ENCODE peak calls at places on chromosomes 7 and 10, in six cellular contexts. Z is epithelial cell of esophagus, M is lower lobe of right lung, S is cardiac muscle cell, J is astrocyte of the spinal cord, H is ovary. N is an unnamed sample.
A peak's percentile ranks its signal among the peaks of the same experiment; 100 is the strongest.

GRCh38 chr7:149126662-149127321 is 668 bp upstream of the ZNF425 start:
- DNase-seq in H (peak; percentile 75), M (peak; percentile 82), S (peak; percentile 35), J (peak; percentile 55), Z (peak; percentile 22), N (no peak)

GRCh38 chr10:74502963-74503608 is 323.3 kb upstream of the KAT6B start:
- DNase-seq in Z (peak; percentile 53), M (no peak), H (no peak), S (no peak), J (peak; percentile 85), N (peak; percentile 55)

GRCh38 chr10:2589226-2589625 is 478.1 kb upstream of the PFKP start:
- DNase-seq in J (no peak), Z (no peak), S (no peak), M (no peak), H (no peak), N (no peak)

GRCh38 chr7:42128703-42129102 is 108.3 kb downstream of the GLI3 start:
- DNase-seq in S (no peak), M (no peak), J (peak; percentile 19), H (no peak), Z (peak; percentile 38), N (no peak)

GRCh38 chr10:101827919-101828600 is 9.8 kb upstream of the OGA start:
- DNase-seq in M (peak; percentile 19), S (no peak), J (no peak), Z (no peak), H (no peak), N (no peak)

GRCh38 chr10:104340692-104341091 is 2.4 kb upstream of the ITPRIP start:
- DNase-seq in S (no peak), H (peak; percentile 14), Z (no peak), J (no peak), M (no peak), N (no peak)

GRCh38 chr10:70296406-70296899 is 12.6 kb upstream of the NPFFR1 start:
- DNase-seq in H (peak; percentile 89), M (peak; percentile 86), J (peak; percentile 84), Z (peak; percentile 82), S (no peak), N (peak; percentile 64)

GRCh38 chr7:26663905-26664673 is 200.3 kb downstream of the SKAP2 start:
- DNase-seq in S (no peak), J (no peak), H (no peak), Z (peak; percentile 35), M (no peak), N (no peak)

GRCh38 chr10:95837368-95837776 is 70.4 kb upstream of the CC2D2B start:
- DNase-seq in Z (no peak), J (no peak), H (no peak), S (no peak), M (no peak), N (no peak)

GRCh38 chr10:5576154-5576748 is 51.5 kb downstream of the CALML3 start:
- DNase-seq in H (no peak), J (no peak), M (no peak), Z (no peak), S (no peak), N (no peak)

GRCh38 chr10:96225119-96225518 is 46.2 kb downstream of the BLNK start:
- DNase-seq in Z (peak; percentile 4), J (no peak), M (no peak), S (no peak), H (no peak), N (no peak)

GRCh38 chr10:62873866-62874265 is 57.7 kb upstream of the EGR2 start:
- DNase-seq in Z (no peak), S (no peak), J (no peak), H (no peak), M (no peak), N (no peak)

GRCh38 chr10:85612833-85613232 is 753.8 kb downstream of the GRID1 start:
- DNase-seq in J (no peak), Z (no peak), M (no peak), S (no peak), H (no peak), N (no peak)

GRCh38 chr10:84205049-84205852 is 10.9 kb downstream of the CDHR1 start:
- DNase-seq in S (peak; percentile 55), H (no peak), Z (peak; percentile 74), M (no peak), J (peak; percentile 5), N (no peak)

GRCh38 chr10:132891313-132891712 is 51.1 kb downstream of the CFAP46 start:
- DNase-seq in J (no peak), S (no peak), H (no peak), M (no peak), Z (no peak), N (no peak)

GRCh38 chr7:107016312-107016711 is 28.2 kb upstream of the PRKAR2B start:
- DNase-seq in Z (no peak), H (no peak), S (no peak), M (no peak), J (no peak), N (no peak)

GRCh38 chr7:155216475-155217272 is 81.0 kb upstream of the INSIG1 start:
- DNase-seq in Z (no peak), M (no peak), S (no peak), H (no peak), J (no peak), N (no peak)

GRCh38 chr7:115217373-115217772 is 295.5 kb downstream of the MDFIC start:
- DNase-seq in S (no peak), J (peak; percentile 23), M (no peak), Z (no peak), H (no peak), N (no peak)

GRCh38 chr10:104434601-104435000 is 81.0 kb downstream of the CFAP58 start:
- DNase-seq in S (no peak), J (no peak), Z (no peak), H (no peak), M (no peak), N (no peak)

GRCh38 chr7:44754802-44755697 is 6.4 kb downstream of the ZMIZ2 start:
- DNase-seq in Z (no peak), J (no peak), S (no peak), H (no peak), M (no peak), N (no peak)

GRCh38 chr10:103800789-103801540 is 54.4 kb downstream of the SH3PXD2A start:
- DNase-seq in Z (peak; percentile 94), M (no peak), S (no peak), J (no peak), H (no peak), N (no peak)

GRCh38 chr10:124353091-124353815 is 65.5 kb downstream of the OAT start:
- DNase-seq in J (no peak), M (no peak), H (no peak), S (no peak), Z (no peak), N (no peak)

GRCh38 chr10:66833861-66834260 is 92.0 kb upstream of the LRRTM3 start:
- DNase-seq in J (no peak), M (no peak), S (no peak), H (no peak), Z (no peak), N (no peak)

GRCh38 chr10:75428434-75429158 is 2.8 kb upstream of the LRMDA start:
- DNase-seq in H (peak; percentile 38), J (peak; percentile 9), M (no peak), S (no peak), Z (peak; percentile 95), N (no peak)

GRCh38 chr10:60238408-60239100 is 151.1 kb downstream of the ANK3 start:
- DNase-seq in S (peak; percentile 62), M (no peak), J (peak; percentile 64), H (no peak), Z (peak; percentile 48), N (no peak)

GRCh38 chr7:105797652-105798051 is 78.7 kb downstream of the ATXN7L1 start:
- DNase-seq in Z (no peak), S (no peak), H (no peak), M (no peak), J (no peak), N (no peak)
- TF ChIP-seq CTCF in Z (no peak), S (no peak), H (no peak), M (no peak), J (no peak), N (no peak)

GRCh38 chr10:117136391-117136975 is 1.6 kb downstream of the VAX1 start:
- DNase-seq in J (no peak), Z (no peak), S (no peak), H (no peak), M (no peak), N (no peak)
- H3K4me3 ChIP-seq in J (no peak overlapping the region), Z (no peak overlapping the region), S (peak overlapping the region; percentile 24), H (no peak overlapping the region), M (peak overlapping the region; percentile 33), N (no peak overlapping the region)

GRCh38 chr7:134702366-134703240 is 56.0 kb downstream of the BPGM start:
- DNase-seq in S (no peak), J (peak; percentile 82), H (no peak), M (no peak), Z (no peak), N (peak; percentile 72)

GRCh38 chr7:134703241-134703594 is 56.6 kb downstream of the BPGM start:
- DNase-seq in H (no peak), S (no peak), J (no peak), Z (no peak), M (no peak), N (no peak)

GRCh38 chr7:134699871-134700270 is 53.2 kb downstream of the BPGM start:
- DNase-seq in M (no peak), S (no peak), H (no peak), J (no peak), Z (no peak), N (no peak)

GRCh38 chr7:134699021-134699818 is 52.6 kb downstream of the BPGM start:
- DNase-seq in S (no peak), M (no peak), H (no peak), J (no peak), Z (peak; percentile 21), N (no peak)

GRCh38 chr7:134701272-134701671 is 54.6 kb downstream of the BPGM start:
- DNase-seq in Z (peak; percentile 36), J (no peak), M (no peak), S (no peak), H (no peak), N (no peak)
- TF ChIP-seq CTCF in Z (peak; percentile 36), J (peak; percentile 58), M (peak; percentile 29), S (peak; percentile 60), H (no peak), N (peak; percentile 40)

GRCh38 chr10:43362191-43362839 is 9.1 kb upstream of the FXYD4 start:
- DNase-seq in Z (peak; percentile 97), S (peak; percentile 95), H (peak; percentile 94), J (peak; percentile 90), M (peak; percentile 100), N (peak; percentile 87)

GRCh38 chr10:43360086-43360485 is 11.3 kb upstream of the FXYD4 start:
- DNase-seq in J (no peak), H (no peak), S (no peak), M (no peak), Z (peak; percentile 34), N (no peak)

GRCh38 chr10:43355749-43356371 is 15.6 kb upstream of the FXYD4 start:
- DNase-seq in S (no peak), H (no peak), J (no peak), M (no peak), Z (peak; percentile 87), N (no peak)

DNA sequence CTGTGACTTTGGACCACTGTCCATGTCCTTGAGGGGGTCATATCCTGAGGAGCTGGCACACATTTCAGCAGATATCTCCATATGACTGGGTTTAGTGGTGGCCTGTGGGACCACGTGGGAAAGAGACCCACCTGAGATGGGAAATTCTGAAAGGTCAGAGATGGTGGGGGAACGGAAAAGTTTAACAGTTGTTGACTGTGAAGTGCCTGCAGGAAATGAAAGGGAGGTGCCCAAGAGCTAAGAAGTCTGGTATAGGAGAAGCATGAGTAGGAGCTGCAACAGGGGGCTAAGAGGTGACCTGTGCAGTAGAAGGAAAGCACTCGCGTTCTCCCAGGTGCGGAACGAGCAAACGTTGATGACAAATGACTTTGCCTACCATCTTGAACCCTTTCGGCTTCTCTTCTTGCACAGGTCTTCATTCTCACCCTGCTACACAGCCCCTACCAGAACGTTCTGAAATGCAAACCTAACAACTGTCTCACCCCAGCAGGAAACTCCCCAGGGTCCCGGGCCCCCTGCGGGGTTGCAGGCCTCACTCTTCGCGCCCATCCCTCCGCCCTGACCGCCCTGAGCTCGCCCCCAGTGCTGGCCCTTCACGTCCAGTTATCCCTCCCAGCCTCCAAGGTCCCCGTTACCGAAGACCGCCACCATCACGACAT is 9.8 kb upstream of the FXYD4 start:
- DNase-seq in J (no peak), M (no peak), S (no peak), Z (no peak), H (no peak), N (no peak)
- H3K4me3 ChIP-seq in J (peak overlapping the region; percentile 47), M (peak overlapping the region; percentile 63), S (peak overlapping the region; percentile 26), Z (peak overlapping the region; percentile 61), H (peak overlapping the region; percentile 48), N (peak overlapping the region; percentile 70)

N was measured in retinal pigment epithelial cell.